ENCODE peak calls at places on chromosomes 16 and 17, in four cellular contexts. R is fibroblast of the aortic adventitia, Z is pancreas, I is fibroblast of pulmonary artery. S is an unnamed sample.
A peak's percentile ranks its signal among the peaks of the same experiment; 100 is the strongest.

GRCh38 chr17:491086-492014 is 138.7 kb upstream of the RPH3AL start:
- DNase-seq in R (peak; percentile 65), Z (peak; percentile 60), I (peak; percentile 50), S (no peak)

GRCh38 chr16:82660078-82660645 is 33.4 kb downstream of the CDH13 start:
- DNase-seq in R (peak; percentile 74), Z (no peak), I (peak; percentile 58), S (no peak)

GRCh38 chr17:1562178-1562643 is 381 bp downstream of the PITPNA start:
- DNase-seq in R (no peak), Z (no peak), I (no peak), S (no peak)

GRCh38 chr16:88387177-88387576 is 4.4 kb downstream of the ZNF469 start:
- DNase-seq in R (peak; percentile 25), Z (no peak), I (no peak), S (no peak)

GRCh38 chr17:27552467-27552779 is 78.6 kb upstream of the LGALS9 start:
- DNase-seq in R (peak; percentile 43), Z (peak; percentile 67), I (peak; percentile 49), S (no peak)

GRCh38 chr17:31061678-31062077 is 33.1 kb upstream of the NF1 start:
- DNase-seq in R (no peak), Z (no peak), I (no peak), S (no peak)

GRCh38 chr17:64423881-64424280 is 25.0 kb upstream of the MILR1 start:
- DNase-seq in R (peak; percentile 28), Z (no peak), I (no peak), S (no peak)

GRCh38 chr16:85821441-85821901 is 22.0 kb downstream of the COX4I1 start:
- DNase-seq in R (peak; percentile 73), Z (peak; percentile 84), I (peak; percentile 78), S (no peak)

GRCh38 chr16:4360538-4361021 is 9.5 kb upstream of the PAM16 start:
- DNase-seq in R (no peak), Z (no peak), I (no peak), S (no peak)

GRCh38 chr17:54807331-54807730 is 93.3 kb upstream of the TOM1L1 start:
- DNase-seq in R (no peak), Z (no peak), I (no peak), S (no peak)

GRCh38 chr16:87172632-87173031 is 144.6 kb downstream of the C16orf95 start:
- DNase-seq in R (no peak), Z (no peak), I (no peak), S (no peak)

GRCh38 chr17:1203111-1203966 is 23.6 kb upstream of the ABR start:
- DNase-seq in R (peak; percentile 53), Z (peak; percentile 57), I (peak; percentile 56), S (no peak)

GRCh38 chr16:50692999-50693781 is at the start of gene NOD2:
- DNase-seq in R (no peak), Z (no peak), I (no peak), S (no peak)

GRCh38 chr16:79758615-79759346 is 158.2 kb upstream of the MAF start:
- DNase-seq in R (no peak), Z (no peak), I (no peak), S (peak; percentile 16)

GRCh38 chr16:76292218-76292617 is 15.0 kb downstream of the CNTNAP4 start:
- DNase-seq in R (no peak), Z (no peak), I (no peak), S (no peak)

GRCh38 chr17:72575542-72576233 is 454.9 kb downstream of the SOX9 start:
- DNase-seq in R (no peak), Z (no peak), I (no peak), S (no peak)

GRCh38 chr17:76529643-76530488 is 7.6 kb downstream of the CYGB start:
- DNase-seq in R (peak; percentile 93), Z (peak; percentile 33), I (peak; percentile 94), S (no peak)

GRCh38 chr17:13647551-13647950 is 45.8 kb upstream of the HS3ST3A1 start:
- DNase-seq in R (peak; percentile 32), Z (no peak), I (peak; percentile 14), S (no peak)

GRCh38 chr16:66065869-66066403 is 300.6 kb upstream of the CDH5 start:
- DNase-seq in R (no peak), Z (no peak), I (no peak), S (no peak)

GRCh38 chr17:57988301-57989010 is 402 bp upstream of the VEZF1 start:
- DNase-seq in R (peak; percentile 59), Z (peak; percentile 76), I (peak; percentile 60), S (no peak)

GRCh38 chr17:28928061-28928460 is 23.3 kb downstream of the PHF12 start:
- DNase-seq in R (peak; percentile 20), Z (no peak), I (no peak), S (no peak)

GRCh38 chr17:33750943-33751701 is 458.0 kb upstream of the ASIC2 start:
- DNase-seq in R (peak; percentile 66), Z (peak; percentile 70), I (peak; percentile 70), S (peak; percentile 7)
- H3K4me3 ChIP-seq in R (peak overlapping the region; percentile 23), Z (no peak overlapping the region), I (peak overlapping the region; percentile 38), S (no peak overlapping the region)

GRCh38 chr16:984736-985135 is 3.2 kb downstream of the SOX8 start:
- DNase-seq in R (no peak), Z (no peak), I (no peak), S (no peak)

GRCh38 chr16:983044-984030 is 1.8 kb downstream of the SOX8 start:
- DNase-seq in R (no peak), Z (no peak), I (no peak), S (no peak)

GRCh38 chr16:985237-985636 is 3.7 kb downstream of the SOX8 start:
- DNase-seq in R (no peak), Z (no peak), I (no peak), S (no peak)

GRCh38 chr16:982152-983043 is 828 bp downstream of the SOX8 start:
- DNase-seq in R (no peak), Z (no peak), I (no peak), S (no peak)

DNA sequence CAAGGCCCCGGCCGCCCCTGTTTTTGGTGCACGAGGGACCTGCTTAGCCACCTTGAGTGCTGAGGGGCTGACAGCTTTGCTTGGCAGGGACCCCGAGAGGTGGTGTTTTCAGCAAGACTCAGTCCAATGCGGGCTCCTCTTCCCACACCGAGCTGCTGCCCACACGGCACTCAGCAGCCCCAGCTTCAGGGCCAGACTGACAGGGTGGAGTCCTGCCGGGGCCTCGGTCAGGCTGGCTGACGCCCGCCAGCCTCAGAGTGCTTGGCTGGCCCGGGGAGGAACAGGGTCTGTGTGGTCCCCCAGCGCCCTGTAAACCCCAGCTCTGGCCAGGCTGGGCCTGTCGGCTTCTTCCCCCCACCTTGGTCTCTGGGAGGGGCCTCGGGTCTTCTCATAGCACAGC is 2.5 kb downstream of the SOX8 start:
- DNase-seq in R (no peak), Z (no peak), I (no peak), S (no peak)
- H3K4me3 ChIP-seq in R (no peak overlapping the region), Z (no peak overlapping the region), I (no peak overlapping the region), S (no peak overlapping the region)

GRCh38 chr17:35788504-35788998 is 6.9 kb downstream of the MMP28 start:
- DNase-seq in R (peak; percentile 78), Z (no peak), I (peak; percentile 67), S (peak; percentile 80)

GRCh38 chr17:35790826-35791225 is 4.6 kb downstream of the MMP28 start:
- DNase-seq in R (no peak), Z (no peak), I (no peak), S (no peak)

GRCh38 chr17:35791681-35792350 is 3.6 kb downstream of the MMP28 start:
- DNase-seq in R (no peak), Z (no peak), I (no peak), S (no peak)

GRCh38 chr17:35786941-35787432 is 8.5 kb downstream of the MMP28 start:
- DNase-seq in R (no peak), Z (no peak), I (no peak), S (no peak)

DNA sequence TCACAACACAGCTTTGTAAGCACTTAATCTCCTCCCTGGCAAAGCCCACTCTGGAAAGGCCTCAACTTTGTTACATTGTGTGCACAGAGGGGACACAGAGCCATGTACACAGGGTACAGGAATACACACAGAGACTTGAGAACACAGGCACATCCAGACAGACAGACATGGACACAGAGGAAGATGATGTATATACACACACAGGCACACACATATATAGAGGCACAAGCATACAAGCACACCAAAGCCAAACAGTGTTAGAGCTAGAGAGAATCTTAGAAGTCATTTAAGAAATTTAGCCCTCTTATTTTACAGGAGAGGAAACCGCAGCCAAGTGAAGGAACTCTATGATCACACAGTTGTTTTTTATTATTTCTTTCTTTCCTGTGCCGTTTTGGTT is 6.4 kb downstream of the MMP28 start:
- DNase-seq in R (no peak), Z (no peak), I (no peak), S (no peak)
- H3K4me3 ChIP-seq in R (no peak overlapping the region), Z (no peak overlapping the region), I (no peak overlapping the region), S (no peak overlapping the region)

GRCh38 chr17:45143767-45144198 is 4.5 kb upstream of the HEXIM1 start:
- DNase-seq in R (peak; percentile 89), Z (peak; percentile 67), I (peak; percentile 88), S (no peak)
- H3K4me3 ChIP-seq in R (peak overlapping the region; percentile 46), Z (no peak overlapping the region), I (peak overlapping the region; percentile 23), S (no peak overlapping the region)

DNA sequence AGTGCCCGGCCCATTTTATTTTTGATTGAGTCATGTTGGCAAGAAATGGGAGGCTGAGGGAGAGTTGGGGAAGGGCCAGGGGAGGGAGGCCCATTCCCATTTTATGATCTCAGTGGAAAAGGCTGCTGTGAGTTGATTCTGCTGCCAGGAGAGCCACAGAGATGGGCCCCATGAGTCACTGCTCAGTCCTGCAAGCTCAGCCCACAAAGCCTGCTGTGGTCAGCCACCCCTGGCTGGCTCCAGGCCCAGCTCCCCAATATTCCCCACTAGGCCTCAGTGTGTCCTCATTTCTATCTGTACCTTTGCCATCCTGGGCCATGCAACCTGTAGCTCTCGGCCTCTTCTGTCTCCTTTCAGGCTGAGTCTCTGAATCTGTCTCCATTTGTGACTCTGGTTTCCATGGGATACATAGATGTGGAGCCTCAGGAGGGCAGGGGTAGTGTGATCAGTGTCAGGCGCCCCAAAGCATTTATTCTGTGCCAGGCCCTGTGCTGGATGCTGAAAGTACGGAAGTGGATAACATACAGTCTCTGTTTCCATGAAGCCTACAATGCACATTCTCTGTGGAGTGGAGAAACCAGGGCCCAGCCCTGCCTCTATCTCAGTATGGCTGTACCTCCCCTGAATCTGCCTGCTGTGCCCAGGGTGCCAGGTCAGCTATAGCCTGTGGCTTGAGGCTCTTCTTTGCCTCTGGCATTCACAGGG is 1.9 kb upstream of the PLEKHG4 start:
- DNase-seq in R (peak; percentile 99), Z (peak; percentile 26), I (peak; percentile 98), S (peak; percentile 98)
- H3K4me3 ChIP-seq in R (peak overlapping the region; percentile 6), Z (no peak overlapping the region), I (no peak overlapping the region), S (no peak overlapping the region)

GRCh38 chr16:84196101-84196500 is 5.1 kb downstream of the ADAD2 start:
- DNase-seq in R (no peak), Z (no peak), I (no peak), S (no peak)
- H3K4me3 ChIP-seq in R (no peak overlapping the region), Z (no peak overlapping the region), I (no peak overlapping the region), S (no peak overlapping the region)

DNA sequence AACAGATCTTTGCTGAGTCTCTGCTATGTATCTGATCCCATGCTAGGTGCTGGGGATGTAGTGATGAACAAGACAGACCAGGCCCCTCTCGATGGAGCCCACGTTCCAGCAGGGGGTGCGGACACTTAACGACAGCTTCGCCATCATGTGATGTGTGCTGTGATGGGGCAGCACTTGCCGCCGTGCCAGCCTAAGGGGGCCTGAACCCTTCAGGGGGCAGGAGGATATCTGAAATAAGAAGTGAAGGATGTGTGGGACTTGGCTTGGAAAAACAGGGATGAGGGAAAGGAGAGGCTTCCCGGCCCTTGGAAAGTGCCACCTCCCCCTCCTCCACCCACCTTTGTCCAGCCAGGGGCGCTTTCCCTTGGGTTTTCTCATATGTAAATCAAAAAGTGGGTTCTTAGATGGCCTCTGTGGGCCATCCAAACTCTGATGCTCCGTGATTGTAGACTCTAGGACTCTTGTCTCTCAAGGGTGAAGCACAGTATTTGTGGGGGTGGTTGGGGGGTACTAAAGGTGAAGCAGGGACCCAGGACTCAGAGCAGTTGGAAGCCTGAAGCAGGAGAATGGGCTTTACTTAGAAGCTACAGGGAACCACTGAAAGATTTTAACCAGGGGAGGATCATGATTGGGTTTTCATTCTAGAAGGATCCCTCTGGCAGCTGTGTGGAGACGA is 4.0 kb upstream of the DLX3 start:
- DNase-seq in R (no peak), Z (no peak), I (no peak), S (no peak)
- H3K4me3 ChIP-seq in R (no peak overlapping the region), Z (no peak overlapping the region), I (no peak overlapping the region), S (no peak overlapping the region)

S was measured in kidney epithelial cell.